ENCODE peak calls at places on chromosomes 2 and 18, in four cellular contexts. X, K, R and M are unnamed samples.

GRCh38 chr18:65592419-65592818 is 158.4 kb upstream of the CDH7 start:
- DNase-seq in K (no peak), X (no peak), R (no peak), M (no peak)

GRCh38 chr2:53770264-53770663 is 2.7 kb downstream of the CHAC2 start:
- DNase-seq in X (no peak), K (peak; percentile 42), R (no peak), M (no peak)

GRCh38 chr2:158025263-158025996 is 76.2 kb upstream of the UPP2 start:
- DNase-seq in X (no peak), R (no peak), K (peak; percentile 34), M (no peak)

GRCh38 chr2:172596776-172597175 is 40.9 kb downstream of the PDK1 start:
- DNase-seq in X (no peak), R (no peak), K (no peak), M (no peak)

GRCh38 chr2:238996331-238997136 is 148.6 kb downstream of the TWIST2 start:
- DNase-seq in X (no peak), K (no peak), R (no peak), M (no peak)

GRCh38 chr2:177165731-177166711 is 46.6 kb upstream of the HNRNPA3 start:
- DNase-seq in R (no peak), X (no peak), K (peak; percentile 70), M (no peak)

GRCh38 chr2:47226124-47227040 is 71.3 kb upstream of the STPG4 start:
- DNase-seq in R (no peak), X (peak; percentile 85), K (no peak), M (no peak)

GRCh38 chr2:19484736-19485135 is 126.3 kb upstream of the OSR1 start:
- DNase-seq in R (no peak), X (no peak), K (no peak), M (no peak)

GRCh38 chr2:24840164-24840869 is 47.1 kb downstream of the CENPO start:
- DNase-seq in R (no peak), X (no peak), K (no peak), M (no peak)

GRCh38 chr2:85741811-85742507 is 11.8 kb upstream of the ATOH8 start:
- DNase-seq in K (peak; percentile 70), R (no peak), X (peak; percentile 59), M (no peak)

GRCh38 chr2:189492451-189492850 is 51.2 kb downstream of the WDR75 start:
- DNase-seq in K (peak; percentile 19), X (no peak), R (no peak), M (no peak)

GRCh38 chr2:224085246-224085645 is 46.2 kb upstream of the SERPINE2 start:
- DNase-seq in R (no peak), K (peak; percentile 89), X (no peak), M (no peak)

GRCh38 chr2:148896116-148896515 is 21.1 kb downstream of the KIF5C start:
- DNase-seq in R (no peak), X (peak; percentile 16), K (no peak), M (no peak)

GRCh38 chr2:190627881-190628412 is 20.9 kb upstream of the NAB1 start:
- DNase-seq in K (no peak), X (peak; percentile 89), R (no peak), M (no peak)

GRCh38 chr2:44615950-44616518 is 254.3 kb downstream of the CAMKMT start:
- DNase-seq in K (no peak), R (no peak), X (no peak), M (no peak)

GRCh38 chr2:154324601-154325000 is 373.9 kb upstream of the KCNJ3 start:
- DNase-seq in K (no peak), X (no peak), R (no peak), M (no peak)